ENCODE peak calls at places on chromosome 6, in six cellular contexts. F is A549, S is K562, C is GM12878, B is endothelial cell of umbilical vein, V is HepG2. P is an unnamed sample.

GRCh38 chr6:30568245-30568644 is 3.0 kb upstream of the ABCF1 start:
- DNase-seq in V (no peak), F (no peak), S (peak; percentile 46), C (no peak), B (no peak), P (no peak)

GRCh38 chr6:158923801-158924498 is 76.1 kb downstream of the RSPH3 start:
- DNase-seq in B (no peak), V (no peak), C (no peak), S (no peak), F (no peak), P (no peak)

GRCh38 chr6:51369485-51369884 is 550.8 kb downstream of the TFAP2B start:
- DNase-seq in V (no peak), B (no peak), F (no peak), C (no peak), S (no peak), P (no peak)

GRCh38 chr6:106300944-106301343 is 24.6 kb downstream of the ATG5 start:
- DNase-seq in V (peak; percentile 14), C (peak; percentile 12), F (peak; percentile 6), B (peak; percentile 38), S (peak; percentile 17), P (peak; percentile 50)

GRCh38 chr6:152727507-152727906 is 23.1 kb upstream of the VIP start:
- DNase-seq in F (no peak), B (peak; percentile 16), C (no peak), S (no peak), V (no peak), P (peak; percentile 6)

GRCh38 chr6:30547454-30547853 is 8.8 kb downstream of the GNL1 start:
- DNase-seq in S (no peak), V (no peak), F (no peak), C (no peak), B (no peak), P (no peak)

GRCh38 chr6:128641701-128642100 is 121.3 kb upstream of the PTPRK start:
- DNase-seq in F (no peak), C (no peak), B (no peak), S (no peak), V (no peak), P (no peak)

GRCh38 chr6:38065734-38066133 is 246.2 kb downstream of the ZFAND3 start:
- DNase-seq in B (no peak), V (no peak), C (no peak), S (no peak), F (no peak), P (no peak)

GRCh38 chr6:11467364-11467763 is 70.2 kb upstream of the TMEM170B start:
- DNase-seq in C (peak; percentile 88), V (no peak), B (no peak), F (no peak), S (no peak), P (no peak)

GRCh38 chr6:122079906-122080305 is 319.5 kb upstream of the HSF2 start:
- DNase-seq in V (no peak), C (no peak), S (no peak), B (no peak), F (no peak), P (no peak)

GRCh38 chr6:15948930-15949900 is 179.7 kb upstream of the MYLIP start:
- DNase-seq in F (peak; percentile 44), S (peak; percentile 75), C (no peak), B (peak; percentile 83), V (peak; percentile 77), P (no peak)

GRCh38 chr6:147141690-147142308 is 62.4 kb upstream of the STXBP5 start:
- DNase-seq in S (peak; percentile 35), F (no peak), B (no peak), C (no peak), V (no peak), P (no peak)

GRCh38 chr6:129662406-129662766 is 47.6 kb downstream of the ARHGAP18 start:
- DNase-seq in V (no peak), B (no peak), S (no peak), F (no peak), C (peak; percentile 39), P (no peak)
- TF ChIP-seq CTCF in V (no peak), B (no peak), S (no peak), F (no peak), C (no peak), P (no peak)

GRCh38 chr6:109008951-109009760 is 85.5 kb downstream of the SESN1 start:
- DNase-seq in V (peak; percentile 72), B (peak; percentile 86), F (peak; percentile 30), C (peak; percentile 13), S (peak; percentile 86), P (peak; percentile 95)
- TF ChIP-seq POLR2A in V (peak; percentile 54), B (peak; percentile 75), F (peak; percentile 36), C (no peak), S (peak; percentile 69), P (peak; percentile 74)

GRCh38 chr6:159934181-159934580 is 34.7 kb upstream of the IGF2R start:
- DNase-seq in B (no peak), V (no peak), S (no peak), C (no peak), F (no peak), P (no peak)

GRCh38 chr6:159935065-159935464 is 33.8 kb upstream of the IGF2R start:
- DNase-seq in B (no peak), F (no peak), S (no peak), C (no peak), V (no peak), P (no peak)

GRCh38 chr6:159929819-159930218 is 39.0 kb downstream of the MAS1 start:
- DNase-seq in V (no peak), B (peak; percentile 6), F (no peak), S (peak; percentile 27), C (peak; percentile 73), P (no peak)

GRCh38 chr6:159933077-159933476 is 35.8 kb upstream of the IGF2R start:
- DNase-seq in S (no peak), C (no peak), B (no peak), V (no peak), F (no peak), P (no peak)

DNA sequence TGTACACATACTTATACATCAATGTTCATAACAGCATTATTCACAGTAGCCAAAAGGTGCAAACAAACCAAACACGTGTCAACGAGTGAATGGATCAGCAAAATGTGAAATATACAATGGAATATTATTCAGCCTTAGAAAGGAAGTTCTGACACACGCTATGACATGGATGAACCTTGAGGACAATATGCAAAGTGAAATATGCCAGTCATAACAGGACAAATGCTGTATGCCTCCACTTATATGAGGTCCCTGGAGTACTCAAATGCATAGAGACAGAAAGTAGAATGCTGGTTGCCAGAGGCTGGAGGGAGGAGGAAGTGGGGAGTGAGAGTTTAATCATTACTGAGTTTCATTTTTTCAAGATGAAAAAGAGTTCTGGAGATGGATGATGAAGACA is 37.8 kb upstream of the IGF2R start:
- DNase-seq in S (no peak), V (no peak), B (no peak), C (peak; percentile 88), F (no peak), P (no peak)
- TF ChIP-seq MYC in S (no peak), V (no peak), B (no peak), C (no peak), F (no peak), P (no peak)

GRCh38 chr6:162478191-162478642 is 249.3 kb downstream of the PRKN start:
- DNase-seq in V (peak; percentile 13), F (no peak), C (peak; percentile 33), B (no peak), S (no peak), P (no peak)
- TF ChIP-seq CTCF in V (no peak), F (no peak), C (no peak), B (no peak), S (no peak), P (no peak)

GRCh38 chr6:14135865-14136539 is 18.4 kb downstream of the CD83 start:
- DNase-seq in F (no peak), B (no peak), C (no peak), S (peak; percentile 53), V (no peak), P (peak; percentile 46)
- TF ChIP-seq POLR2A in F (no peak), B (no peak), C (peak; percentile 22), S (no peak), V (no peak), P (no peak)

GRCh38 chr6:142916881-142917280 is 28.1 kb downstream of the HIVEP2 start:
- DNase-seq in F (no peak), C (no peak), B (no peak), V (no peak), S (no peak), P (no peak)

GRCh38 chr6:142913036-142913510 is 31.9 kb downstream of the HIVEP2 start:
- DNase-seq in B (no peak), S (no peak), C (peak; percentile 92), V (no peak), F (no peak), P (no peak)

GRCh38 chr6:142914371-142914770 is 30.6 kb downstream of the HIVEP2 start:
- DNase-seq in F (no peak), S (no peak), C (no peak), V (no peak), B (no peak), P (no peak)

GRCh38 chr6:142913511-142914047 is 31.4 kb downstream of the HIVEP2 start:
- DNase-seq in F (no peak), S (no peak), B (no peak), C (peak; percentile 94), V (no peak), P (peak; percentile 60)

GRCh38 chr6:142915129-142915697 is 29.8 kb downstream of the HIVEP2 start:
- DNase-seq in F (no peak), B (no peak), C (no peak), S (no peak), V (no peak), P (no peak)
- TF ChIP-seq MYC in F (no peak), B (no peak), C (no peak), S (no peak), V (no peak), P (no peak)

GRCh38 chr6:78854501-78854900 is 12.8 kb upstream of the IRAK1BP1 start:
- DNase-seq in V (no peak), S (no peak), C (no peak), B (no peak), F (no peak), P (no peak)
- TF ChIP-seq CTCF in V (no peak), S (no peak), C (no peak), B (no peak), F (no peak), P (no peak)

P was measured in NB4.